ENCODE peak calls at places on chromosomes 4 and X, in four cellular contexts. M is IMR-90; C is CD4-positive, alpha-beta memory T cell; Q is pancreas. X is an unnamed sample.

GRCh38 chrX:111914398-111915092 is 38.6 kb downstream of the TRPC5OS start:
- DNase-seq in M (peak), Q (no peak), C (no peak), X (no peak)

GRCh38 chrX:16526003-16526402 is 124.0 kb upstream of the S100G start:
- DNase-seq in M (no peak), Q (no peak), C (no peak), X (no peak)

GRCh38 chrX:7028246-7028645 is 119.3 kb upstream of the STS start:
- DNase-seq in M (peak), Q (no peak), C (no peak), X (no peak)

GRCh38 chrX:37846934-37847732 is at the start of gene DYNLT3:
- DNase-seq in C (peak), M (peak), Q (peak), X (peak)

GRCh38 chrX:40366661-40367060 is 214.1 kb upstream of the ATP6AP2 start:
- DNase-seq in Q (no peak), C (no peak), M (no peak), X (no peak)

GRCh38 chr4:63670735-63671134 is 738.5 kb downstream of the TECRL start:
- DNase-seq in M (no peak), C (no peak), Q (no peak), X (no peak)

GRCh38 chrX:50100188-50100587 is 100.6 kb downstream of the AKAP4 start:
- DNase-seq in C (no peak), M (no peak), Q (no peak), X (no peak)

GRCh38 chr4:8275511-8275910 is 6.0 kb downstream of the HTRA3 start:
- DNase-seq in M (no peak), Q (no peak), C (no peak), X (no peak)

GRCh38 chr4:139392797-139393196 is 61.1 kb upstream of the RAB33B start:
- DNase-seq in Q (no peak), C (no peak), M (peak), X (no peak)

GRCh38 chr4:151804821-151805220 is 44.0 kb upstream of the GATB start:
- DNase-seq in C (no peak), Q (no peak), M (peak), X (no peak)

GRCh38 chr4:2793578-2793919 is 664 bp downstream of the SH3BP2 start:
- DNase-seq in C (no peak), M (peak), Q (peak), X (no peak)

GRCh38 chr4:57265831-57266582 is 155.8 kb upstream of the IGFBP7 start:
- DNase-seq in M (no peak), Q (no peak), C (no peak), X (no peak)

GRCh38 chr4:3679071-3679825 is 86.9 kb upstream of the ADRA2C start:
- DNase-seq in M (no peak), C (no peak), Q (no peak), X (no peak)

GRCh38 chr4:168074861-168075260 is 17.5 kb upstream of the ANXA10 start:
- DNase-seq in C (no peak), Q (no peak), M (no peak), X (no peak)

GRCh38 chr4:105387466-105387865 is 86.4 kb downstream of the PPA2 start:
- DNase-seq in Q (no peak), M (peak), C (no peak), X (no peak)

GRCh38 chr4:153679476-153679875 is 4.6 kb upstream of the TLR2 start:
- DNase-seq in C (no peak), M (no peak), Q (no peak), X (no peak)

DNA sequence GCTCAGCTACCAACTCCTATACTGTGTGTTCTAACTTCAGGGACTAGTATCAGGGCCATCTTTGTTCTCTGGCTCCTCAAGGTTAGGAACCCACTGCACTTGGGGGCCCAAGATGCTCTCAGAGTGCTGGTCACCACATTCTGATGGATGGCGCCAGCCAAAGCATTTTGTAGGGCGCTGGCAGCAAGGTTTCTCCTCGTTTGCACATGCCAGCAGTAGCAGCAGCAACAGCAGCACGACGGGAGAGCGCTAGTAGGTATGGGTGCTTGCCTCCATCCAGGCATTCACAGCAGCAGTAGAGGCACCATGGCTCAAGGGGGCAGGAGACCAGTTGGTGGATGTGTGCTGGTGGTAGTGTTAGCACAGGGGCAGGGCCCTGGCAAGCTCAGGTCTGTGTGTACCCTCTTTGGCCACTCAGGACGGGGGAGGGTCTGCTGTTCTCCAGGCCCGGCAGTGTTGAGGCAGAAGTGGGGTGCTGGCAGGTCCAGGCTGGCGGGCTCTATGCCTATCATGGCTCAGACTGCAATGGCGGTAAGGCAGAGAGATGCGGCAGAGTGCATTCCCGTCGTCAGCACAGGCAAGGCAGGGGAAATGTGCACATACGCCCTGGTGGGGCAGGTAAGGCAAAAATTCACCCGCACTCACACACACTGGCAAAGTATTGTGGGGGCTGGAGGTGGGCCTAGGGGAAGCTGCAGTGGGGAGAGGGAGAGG is 56.6 kb downstream of the SERPINA7 start:
- DNase-seq in M (no peak), C (no peak), Q (no peak), X (no peak)
- H3K4me3 ChIP-seq in M (no peak), C (no peak), Q (no peak), X (no peak)

GRCh38 chr4:148057425-148058020 is 325.6 kb downstream of the ARHGAP10 start:
- DNase-seq in M (no peak), C (no peak), Q (no peak), X (no peak)
- H3K4me3 ChIP-seq in M (no peak), C (no peak), Q (no peak), X (no peak)

GRCh38 chr4:158211288-158211687 is 1.0 kb downstream of the TMEM144 start:
- DNase-seq in C (no peak), M (no peak), Q (no peak), X (no peak)
- H3K4me3 ChIP-seq in C (no peak), M (no peak), Q (peak), X (no peak)

GRCh38 chrX:108443065-108443464 is 3.4 kb downstream of the COL4A5 start:
- DNase-seq in C (no peak), M (no peak), Q (no peak), X (no peak)
- H3K4me3 ChIP-seq in C (no peak), M (no peak), Q (no peak), X (no peak)

X was measured in GM12864.